ENCODE peak calls at places on chromosome 15, in four cellular contexts. F is cardiac fibroblast, K is foreskin fibroblast, N is GM20000. B is an unnamed sample.

GRCh38 chr15:64730151-64730550 is 45.2 kb downstream of the RBPMS2 start:
- DNase-seq in K (no peak), F (no peak), N (no peak), B (no peak)

GRCh38 chr15:89575656-89576416 is 567 bp downstream of the TICRR start:
- DNase-seq in K (peak; percentile 10), N (no peak), F (peak; percentile 32), B (no peak)

GRCh38 chr15:88218557-88219214 is 37.9 kb downstream of the NTRK3 start:
- DNase-seq in K (no peak), N (no peak), F (no peak), B (no peak)

GRCh38 chr15:49315543-49315942 is 107.5 kb upstream of the FGF7 start:
- DNase-seq in F (no peak), K (no peak), N (no peak), B (no peak)

GRCh38 chr15:25450163-25450562 is 11.3 kb upstream of the UBE3A start:
- DNase-seq in K (no peak), N (no peak), F (no peak), B (no peak)

GRCh38 chr15:50315814-50316630 is 39.0 kb downstream of the GABPB1 start:
- DNase-seq in F (peak; percentile 72), N (peak; percentile 32), K (peak; percentile 21), B (no peak)

GRCh38 chr15:93019091-93019490 is 69.9 kb downstream of the RGMA start:
- DNase-seq in K (no peak), N (no peak), F (no peak), B (no peak)

GRCh38 chr15:40266828-40267304 is 16.0 kb downstream of the ANKRD63 start:
- DNase-seq in K (peak; percentile 96), F (peak; percentile 95), N (no peak), B (peak; percentile 70)

GRCh38 chr15:62137216-62137884 is 27.7 kb downstream of the C2CD4B start:
- DNase-seq in F (no peak), N (no peak), K (no peak), B (no peak)

GRCh38 chr15:101379647-101380046 is 84.6 kb upstream of the SNRPA1 start:
- DNase-seq in K (no peak), F (no peak), N (no peak), B (no peak)

GRCh38 chr15:90519688-90520087 is 10.0 kb upstream of the CRTC3 start:
- DNase-seq in N (no peak), F (peak; percentile 60), K (peak; percentile 34), B (no peak)

GRCh38 chr15:58506787-58507671 is 75.2 kb downstream of the LIPC start:
- DNase-seq in F (no peak), N (no peak), K (peak; percentile 12), B (no peak)

GRCh38 chr15:90681480-90681879 is 35.7 kb upstream of the BLM start:
- DNase-seq in F (peak; percentile 94), N (no peak), K (peak; percentile 95), B (peak; percentile 46)

GRCh38 chr15:65653781-65654521 is 32.2 kb downstream of the SLC24A1 start:
- DNase-seq in N (no peak), F (peak; percentile 65), K (peak; percentile 57), B (no peak)

GRCh38 chr15:26767169-26767670 is 5.6 kb downstream of the GABRB3 start:
- DNase-seq in N (no peak), K (no peak), F (no peak), B (no peak)

GRCh38 chr15:41286665-41287333 is 45.6 kb downstream of the OIP5 start:
- DNase-seq in K (peak; percentile 35), F (peak; percentile 72), N (no peak), B (no peak)

GRCh38 chr15:95503640-95504225 is 826.8 kb upstream of the NR2F2 start:
- DNase-seq in F (no peak), N (peak; percentile 24), K (no peak), B (no peak)

GRCh38 chr15:35738370-35738769 is 192.4 kb upstream of the DPH6 start:
- DNase-seq in N (no peak), K (peak; percentile 24), F (peak; percentile 90), B (no peak)

GRCh38 chr15:83166218-83166617 is 41.4 kb downstream of the HDGFL3 start:
- DNase-seq in F (peak; percentile 14), K (no peak), N (no peak), B (no peak)

DNA sequence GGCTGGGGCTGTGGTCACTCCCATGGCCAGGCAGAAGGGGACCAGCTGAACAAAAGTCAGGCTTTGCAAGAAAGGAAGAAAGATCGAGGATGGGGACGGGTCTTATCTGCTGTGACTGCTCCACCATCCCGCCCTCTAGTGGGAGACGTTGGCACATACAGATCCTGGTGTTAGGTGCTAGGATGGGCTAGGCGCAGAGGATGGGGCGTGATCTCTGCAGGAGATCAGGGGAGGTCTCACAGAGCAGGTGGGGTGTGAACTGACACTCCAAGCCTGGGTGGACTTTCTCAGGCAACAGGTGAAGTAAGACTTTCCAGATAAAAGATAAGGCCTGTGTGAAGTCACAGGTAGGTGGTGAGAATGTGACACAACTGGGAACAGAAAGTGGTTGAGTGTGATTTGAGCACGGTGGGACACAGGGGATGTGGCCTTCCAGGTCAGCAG is 141.9 kb upstream of the SMAD3 start:
- DNase-seq in F (no peak), N (peak; percentile 16), K (no peak), B (no peak)
- TF ChIP-seq CTCF in F (peak; percentile 51), N (peak; percentile 31), K (peak; percentile 30), B (peak; percentile 50)

GRCh38 chr15:42721016-42721415 is 15.9 kb downstream of the CDAN1 start:
- DNase-seq in N (no peak), K (no peak), F (no peak), B (no peak)

GRCh38 chr15:42720071-42720470 is 16.9 kb downstream of the CDAN1 start:
- DNase-seq in F (no peak), K (no peak), N (no peak), B (no peak)

GRCh38 chr15:42724276-42724675 is 12.7 kb downstream of the CDAN1 start:
- DNase-seq in K (no peak), N (no peak), F (no peak), B (no peak)

GRCh38 chr15:42725331-42725903 is 11.5 kb downstream of the CDAN1 start:
- DNase-seq in K (peak; percentile 16), F (no peak), N (no peak), B (no peak)

DNA sequence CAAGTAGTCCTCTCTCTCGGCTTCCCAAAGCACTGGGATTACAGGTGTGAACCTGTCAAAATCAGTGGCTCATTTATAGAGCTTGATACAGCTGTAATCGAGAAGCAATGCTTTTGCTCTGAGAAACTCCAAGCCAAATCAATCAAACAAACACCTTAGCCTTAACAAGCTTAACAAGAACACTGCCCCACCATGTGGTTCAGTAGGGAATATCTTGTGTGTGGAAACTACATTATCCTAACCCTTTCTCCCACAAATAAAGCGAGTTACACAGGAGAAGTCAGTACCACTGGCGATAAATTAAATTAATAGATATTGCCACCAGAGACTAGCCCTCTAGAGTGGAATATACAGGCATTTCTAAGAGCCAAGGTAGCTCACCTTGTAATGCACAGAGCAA is 13.9 kb downstream of the CDAN1 start:
- DNase-seq in F (peak; percentile 10), K (no peak), N (no peak), B (no peak)
- TF ChIP-seq CTCF in F (no peak), K (peak; percentile 14), N (no peak), B (no peak)

GRCh38 chr15:33618300-33618699 is 307.5 kb downstream of the RYR3 start:
- DNase-seq in F (no peak), K (no peak), N (no peak), B (no peak)

GRCh38 chr15:33621156-33621555 is 310.4 kb downstream of the RYR3 start:
- DNase-seq in F (peak; percentile 8), N (no peak), K (no peak), B (no peak)

DNA sequence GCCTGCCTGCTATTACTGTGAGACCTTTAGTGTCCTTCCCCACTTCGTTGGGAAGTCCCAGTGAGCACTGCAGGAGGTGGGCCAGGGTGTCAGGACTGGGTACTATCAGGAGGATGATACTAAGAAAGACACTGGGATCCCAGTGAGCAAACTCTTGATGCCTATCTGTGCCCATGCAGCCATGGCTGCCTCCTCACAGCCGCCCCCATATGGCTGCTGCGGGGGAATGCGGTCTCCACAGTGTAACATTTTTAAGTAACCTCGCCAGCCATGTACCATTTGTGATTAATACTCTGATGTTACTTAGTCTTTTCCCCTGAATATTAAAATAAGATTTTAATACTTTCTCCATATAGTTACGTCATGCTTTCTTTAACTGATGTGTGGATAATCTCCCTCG is 312.2 kb downstream of the RYR3 start:
- DNase-seq in N (no peak), K (no peak), F (no peak), B (no peak)
- TF ChIP-seq CTCF in N (no peak), K (no peak), F (no peak), B (no peak)

DNA sequence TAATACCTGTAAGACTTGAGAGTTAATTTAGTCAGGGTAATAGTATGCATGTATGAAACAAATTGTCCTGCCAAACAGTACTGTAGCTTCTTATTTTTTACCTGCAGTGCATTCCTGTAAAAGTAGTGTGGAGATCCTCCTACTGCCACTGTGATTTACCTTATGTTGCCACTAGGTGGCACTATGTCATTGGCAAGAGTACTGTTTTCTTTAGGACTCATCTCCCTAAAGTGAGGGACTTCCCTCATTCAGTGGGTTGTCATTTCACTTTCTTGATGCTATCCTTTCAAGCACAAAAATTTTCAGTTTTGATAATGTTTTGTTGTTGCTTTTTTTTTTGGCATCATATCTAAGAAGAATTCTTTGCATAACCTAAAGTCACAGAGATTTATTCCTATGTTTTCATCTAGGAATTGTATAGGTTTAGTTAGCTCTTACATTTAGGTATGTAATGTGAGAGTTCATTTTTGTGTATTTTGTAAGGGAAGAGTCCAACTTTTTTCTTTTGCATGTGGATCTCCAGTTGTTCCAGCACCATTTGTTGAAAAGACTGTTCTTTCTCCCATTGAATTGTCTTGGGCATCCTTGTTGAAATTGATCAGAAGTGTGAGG is 105.7 kb downstream of the AKAP13 start:
- DNase-seq in N (peak; percentile 59), F (peak; percentile 88), K (peak; percentile 68), B (no peak)
- TF ChIP-seq CTCF in N (peak; percentile 72), F (peak; percentile 76), K (peak; percentile 62), B (peak; percentile 75)

GRCh38 chr15:38873151-38873550 is 308.5 kb upstream of the RASGRP1 start:
- DNase-seq in F (no peak), N (no peak), K (no peak), B (no peak)
- TF ChIP-seq CTCF in F (no peak), N (no peak), K (no peak), B (no peak)

DNA sequence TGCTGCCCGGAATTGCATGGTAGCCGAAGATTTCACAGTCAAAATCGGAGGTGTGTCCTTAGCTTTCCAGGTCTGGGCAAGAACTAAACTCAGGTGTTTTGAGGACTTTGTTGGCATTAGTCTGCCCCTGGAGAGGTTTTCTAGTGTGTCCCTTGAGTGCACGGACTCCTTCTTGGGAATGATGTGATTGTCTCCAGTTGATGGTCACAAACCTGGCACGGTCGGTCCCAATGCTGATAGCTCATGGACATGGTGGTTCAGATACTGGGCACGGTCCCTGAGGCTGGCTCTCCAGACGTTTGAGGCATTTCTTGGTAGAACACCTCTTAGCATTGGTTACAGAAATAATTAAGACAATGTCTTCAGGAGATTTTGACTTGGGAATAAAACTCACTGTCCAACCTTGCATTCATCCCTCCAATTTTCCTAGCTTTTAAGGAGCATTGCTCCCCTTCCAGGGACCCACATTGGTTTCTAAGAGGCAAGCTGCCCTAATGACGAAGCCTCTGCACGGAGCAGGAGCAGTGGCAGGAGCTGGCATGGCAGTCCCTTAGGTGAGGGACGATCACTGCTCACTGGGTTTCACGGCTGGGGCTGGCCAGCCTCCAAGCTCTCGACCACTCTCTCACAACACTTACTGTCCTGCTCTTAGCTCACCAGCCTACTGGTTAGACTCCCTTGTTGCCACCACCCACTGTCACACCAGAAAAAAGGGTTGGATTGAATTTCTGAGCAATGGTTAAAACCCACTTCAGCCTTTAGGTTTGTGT is 68.1 kb downstream of the PGPEP1L start:
- DNase-seq in K (no peak), F (no peak), N (no peak), B (no peak)
- TF ChIP-seq CTCF in K (no peak), F (no peak), N (no peak), B (no peak)